ENCODE peak calls at places on chromosomes 6 and 20, in nine cellular contexts. One of them, this sample, is unnamed.

GRCh38 chr20:58192567-58192966 is 35.9 kb downstream of the ANKRD60 start:
- DNase-seq in epithelial cell of prostate: no peak
- DNase-seq in NCI-H1105: no peak
- DNase-seq in hippocampal formation: no peak
- DNase-seq in cardiac fibroblast: no peak
- DNase-seq in T47D: no peak
- DNase-seq in A549: no peak
- DNase-seq in GM20000: peak
- DNase-seq in HFFc6: no peak
- DNase-seq in this sample: peak

GRCh38 chr20:3101737-3102574 is 17.4 kb upstream of the AVP start:
- DNase-seq in cardiac fibroblast: no peak
- DNase-seq in T47D: no peak
- DNase-seq in GM20000: no peak
- DNase-seq in epithelial cell of prostate: no peak
- DNase-seq in NCI-H1105: no peak
- DNase-seq in A549: no peak
- DNase-seq in hippocampal formation: no peak
- DNase-seq in HFFc6: no peak
- DNase-seq in this sample: peak

GRCh38 chr20:11378252-11378651 is 539.4 kb upstream of the BTBD3 start:
- DNase-seq in HFFc6: no peak
- DNase-seq in hippocampal formation: no peak
- DNase-seq in GM20000: no peak
- DNase-seq in cardiac fibroblast: no peak
- DNase-seq in epithelial cell of prostate: no peak
- DNase-seq in A549: no peak
- DNase-seq in T47D: no peak
- DNase-seq in NCI-H1105: no peak
- DNase-seq in this sample: no peak

GRCh38 chr6:107976267-107976783 is 18.3 kb upstream of the SEC63 start:
- DNase-seq in NCI-H1105: no peak
- DNase-seq in cardiac fibroblast: no peak
- DNase-seq in HFFc6: no peak
- DNase-seq in GM20000: no peak
- DNase-seq in T47D: no peak
- DNase-seq in epithelial cell of prostate: no peak
- DNase-seq in hippocampal formation: no peak
- DNase-seq in A549: no peak
- DNase-seq in this sample: no peak

GRCh38 chr20:9374480-9374879 is 139.9 kb upstream of the LAMP5 start:
- DNase-seq in epithelial cell of prostate: no peak
- DNase-seq in GM20000: no peak
- DNase-seq in hippocampal formation: no peak
- DNase-seq in HFFc6: no peak
- DNase-seq in A549: no peak
- DNase-seq in NCI-H1105: no peak
- DNase-seq in T47D: no peak
- DNase-seq in cardiac fibroblast: no peak
- DNase-seq in this sample: no peak

GRCh38 chr6:141467041-141467440 is 665.7 kb upstream of the GJE1 start:
- DNase-seq in HFFc6: no peak
- DNase-seq in hippocampal formation: no peak
- DNase-seq in T47D: no peak
- DNase-seq in NCI-H1105: no peak
- DNase-seq in GM20000: no peak
- DNase-seq in A549: no peak
- DNase-seq in epithelial cell of prostate: no peak
- DNase-seq in cardiac fibroblast: no peak
- DNase-seq in this sample: no peak

GRCh38 chr20:25025986-25026605 is 31.8 kb downstream of the ACSS1 start:
- DNase-seq in GM20000: no peak
- DNase-seq in HFFc6: no peak
- DNase-seq in epithelial cell of prostate: no peak
- DNase-seq in hippocampal formation: no peak
- DNase-seq in A549: no peak
- DNase-seq in T47D: no peak
- DNase-seq in cardiac fibroblast: no peak
- DNase-seq in NCI-H1105: no peak
- DNase-seq in this sample: no peak

GRCh38 chr20:18783385-18783959 is 30.1 kb upstream of the SCP2D1 start:
- DNase-seq in epithelial cell of prostate: no peak
- DNase-seq in T47D: no peak
- DNase-seq in GM20000: no peak
- DNase-seq in hippocampal formation: no peak
- DNase-seq in A549: no peak
- DNase-seq in HFFc6: no peak
- DNase-seq in cardiac fibroblast: no peak
- DNase-seq in NCI-H1105: no peak
- DNase-seq in this sample: no peak

GRCh38 chr6:165850434-165851019 is 187.5 kb upstream of the PDE10A start:
- DNase-seq in HFFc6: peak
- DNase-seq in cardiac fibroblast: peak
- DNase-seq in T47D: peak
- DNase-seq in GM20000: peak
- DNase-seq in A549: peak
- DNase-seq in NCI-H1105: peak
- DNase-seq in hippocampal formation: peak
- DNase-seq in epithelial cell of prostate: no peak
- DNase-seq in this sample: peak

GRCh38 chr20:35985789-35986188 is 17.4 kb downstream of the CNBD2 start:
- DNase-seq in A549: no peak
- DNase-seq in NCI-H1105: no peak
- DNase-seq in GM20000: no peak
- DNase-seq in epithelial cell of prostate: no peak
- DNase-seq in hippocampal formation: no peak
- DNase-seq in T47D: no peak
- DNase-seq in cardiac fibroblast: no peak
- DNase-seq in HFFc6: no peak
- DNase-seq in this sample: no peak

GRCh38 chr20:61525781-61526431 is 273.8 kb downstream of the CDH4 start:
- DNase-seq in NCI-H1105: no peak
- DNase-seq in hippocampal formation: no peak
- DNase-seq in GM20000: no peak
- DNase-seq in T47D: no peak
- DNase-seq in HFFc6: no peak
- DNase-seq in A549: no peak
- DNase-seq in epithelial cell of prostate: no peak
- DNase-seq in cardiac fibroblast: no peak
- DNase-seq in this sample: no peak

GRCh38 chr20:58402827-58403226 is 13.8 kb downstream of the VAPB start:
- DNase-seq in T47D: no peak
- DNase-seq in epithelial cell of prostate: no peak
- DNase-seq in cardiac fibroblast: no peak
- DNase-seq in GM20000: no peak
- DNase-seq in A549: no peak
- DNase-seq in HFFc6: no peak
- DNase-seq in NCI-H1105: no peak
- DNase-seq in hippocampal formation: no peak
- DNase-seq in this sample: no peak

GRCh38 chr20:59937150-59937549 is 3.0 kb downstream of the PPP1R3D start:
- DNase-seq in GM20000: no peak
- DNase-seq in HFFc6: no peak
- DNase-seq in T47D: no peak
- DNase-seq in NCI-H1105: no peak
- DNase-seq in hippocampal formation: no peak
- DNase-seq in epithelial cell of prostate: no peak
- DNase-seq in A549: no peak
- DNase-seq in cardiac fibroblast: peak
- DNase-seq in this sample: no peak

GRCh38 chr20:1875762-1876161 is 19.4 kb upstream of the SIRPA start:
- DNase-seq in cardiac fibroblast: no peak
- DNase-seq in hippocampal formation: no peak
- DNase-seq in epithelial cell of prostate: no peak
- DNase-seq in NCI-H1105: peak
- DNase-seq in HFFc6: no peak
- DNase-seq in T47D: no peak
- DNase-seq in GM20000: no peak
- DNase-seq in A549: no peak
- DNase-seq in this sample: no peak

GRCh38 chr6:142850653-142851434 is 94.1 kb downstream of the HIVEP2 start:
- DNase-seq in NCI-H1105: peak
- DNase-seq in T47D: no peak
- DNase-seq in A549: no peak
- DNase-seq in epithelial cell of prostate: no peak
- DNase-seq in hippocampal formation: no peak
- DNase-seq in cardiac fibroblast: no peak
- DNase-seq in HFFc6: peak
- DNase-seq in GM20000: no peak
- DNase-seq in this sample: no peak

GRCh38 chr6:15870354-15871043 is 207.7 kb upstream of the DTNBP1 start:
- DNase-seq in A549: no peak
- DNase-seq in hippocampal formation: no peak
- DNase-seq in NCI-H1105: no peak
- DNase-seq in epithelial cell of prostate: no peak
- DNase-seq in HFFc6: no peak
- DNase-seq in GM20000: no peak
- DNase-seq in T47D: no peak
- DNase-seq in cardiac fibroblast: peak
- DNase-seq in this sample: no peak

GRCh38 chr20:41027872-41028358 is 707 bp upstream of the TOP1 start:
- DNase-seq in hippocampal formation: no peak
- DNase-seq in NCI-H1105: no peak
- DNase-seq in epithelial cell of prostate: no peak
- DNase-seq in cardiac fibroblast: no peak
- DNase-seq in GM20000: no peak
- DNase-seq in HFFc6: no peak
- DNase-seq in A549: no peak
- DNase-seq in T47D: no peak
- DNase-seq in this sample: no peak

GRCh38 chr6:137123078-137123477 is 50.4 kb downstream of the IL22RA2 start:
- DNase-seq in HFFc6: no peak
- DNase-seq in T47D: no peak
- DNase-seq in GM20000: no peak
- DNase-seq in epithelial cell of prostate: no peak
- DNase-seq in cardiac fibroblast: no peak
- DNase-seq in A549: no peak
- DNase-seq in NCI-H1105: no peak
- DNase-seq in hippocampal formation: no peak
- DNase-seq in this sample: no peak

GRCh38 chr6:13404115-13404891 is 76.0 kb upstream of the TBC1D7 start:
- DNase-seq in cardiac fibroblast: peak
- DNase-seq in HFFc6: peak
- DNase-seq in T47D: no peak
- DNase-seq in hippocampal formation: no peak
- DNase-seq in epithelial cell of prostate: peak
- DNase-seq in NCI-H1105: no peak
- DNase-seq in GM20000: no peak
- DNase-seq in A549: no peak
- DNase-seq in this sample: no peak

GRCh38 chr6:56652231-56652630 is 9.5 kb upstream of the DST start:
- DNase-seq in hippocampal formation: no peak
- DNase-seq in HFFc6: no peak
- DNase-seq in GM20000: no peak
- DNase-seq in cardiac fibroblast: peak
- DNase-seq in T47D: no peak
- DNase-seq in epithelial cell of prostate: peak
- DNase-seq in A549: no peak
- DNase-seq in NCI-H1105: no peak
- DNase-seq in this sample: no peak

This sample was measured in GM06990.